ENCODE peak calls at places on chromosomes 1 and 21, in eight cellular contexts. U is D341Med; E is NCI-H524 treated with DMSO at 0.1 percent for 48 hours; V is amygdala; Z is activated CD4-positive, CD25-positive, alpha-beta regulatory T cell; S is aorta; A is CD8-positive, alpha-beta memory T cell; C is right lobe of liver. H is an unnamed sample.

GRCh38 chr1:11180342-11180744 is 8.8 kb upstream of the ANGPTL7 start:
- DNase-seq in U (no peak), E (no peak), V (no peak), Z (no peak), S (no peak), A (no peak), C (no peak), H (no peak)

GRCh38 chr1:38125837-38126520 is 79.4 kb upstream of the POU3F1 start:
- DNase-seq in U (no peak), E (no peak), V (no peak), Z (no peak), S (no peak), A (no peak), C (no peak), H (no peak)

GRCh38 chr1:112581530-112582192 is 37.3 kb downstream of the ST7L start:
- DNase-seq in U (no peak), E (no peak), V (no peak), Z (no peak), S (no peak), A (no peak), C (no peak), H (no peak)

GRCh38 chr1:109249654-109250401 is 489 bp downstream of the CELSR2 start:
- DNase-seq in U (no peak), E (no peak), V (no peak), Z (no peak), S (peak; percentile 73), A (no peak), C (peak; percentile 48), H (peak; percentile 36)

GRCh38 chr1:70319750-70320149 is 34.8 kb downstream of the ANKRD13C start:
- DNase-seq in U (no peak), E (no peak), V (no peak), Z (no peak), S (no peak), A (no peak), C (no peak), H (no peak)

GRCh38 chr1:17609529-17609928 is 70.0 kb downstream of the ARHGEF10L start:
- DNase-seq in U (no peak), E (no peak), V (no peak), Z (no peak), S (no peak), A (no peak), C (no peak), H (no peak)

GRCh38 chr1:243407284-243408018 is 151.6 kb downstream of the SDCCAG8 start:
- DNase-seq in U (no peak), E (no peak), V (no peak), Z (no peak), S (no peak), A (no peak), C (no peak), H (no peak)

GRCh38 chr1:226638001-226638601 is 89.5 kb downstream of the STUM start:
- DNase-seq in U (no peak), E (no peak), V (no peak), Z (no peak), S (peak; percentile 74), A (no peak), C (peak; percentile 48), H (peak; percentile 44)

GRCh38 chr1:22257286-22258275 is 114.7 kb upstream of the WNT4 start:
- DNase-seq in U (no peak), E (no peak), V (no peak), Z (no peak), S (no peak), A (no peak), C (no peak), H (no peak)

GRCh38 chr1:28640766-28641165 is 2.1 kb downstream of the TAF12 start:
- DNase-seq in U (no peak), E (no peak), V (no peak), Z (no peak), S (no peak), A (no peak), C (no peak), H (peak; percentile 32)

GRCh38 chr1:211328866-211329265 is 2.2 kb downstream of the TRAF5 start:
- DNase-seq in U (no peak), E (no peak), V (no peak), Z (no peak), S (no peak), A (no peak), C (no peak), H (no peak)

GRCh38 chr1:38018864-38019343 is 6.4 kb downstream of the UTP11 start:
- DNase-seq in U (no peak), E (no peak), V (no peak), Z (no peak), S (peak; percentile 0), A (no peak), C (no peak), H (peak; percentile 44)

GRCh38 chr1:81478217-81478616 is 322.5 kb upstream of the ADGRL2 start:
- DNase-seq in U (peak; percentile 68), E (peak; percentile 71), V (no peak), Z (no peak), S (no peak), A (no peak), C (no peak), H (peak; percentile 49)

GRCh38 chr1:14571810-14572767 is 26.4 kb upstream of the KAZN start:
- DNase-seq in U (no peak), E (no peak), V (no peak), Z (no peak), S (no peak), A (no peak), C (no peak), H (peak; percentile 44)

GRCh38 chr1:155598842-155599331 is 11.1 kb upstream of the MSTO1 start:
- DNase-seq in U (no peak), E (no peak), V (peak; percentile 11), Z (no peak), S (no peak), A (no peak), C (no peak), H (peak; percentile 98)

GRCh38 chr1:152886758-152887409 is 8.8 kb downstream of the SMCP start:
- DNase-seq in U (no peak), E (no peak), V (no peak), Z (no peak), S (no peak), A (no peak), C (no peak), H (no peak)

GRCh38 chr1:96973605-96974004 is 252.0 kb downstream of the PTBP2 start:
- DNase-seq in U (no peak), E (peak; percentile 48), V (no peak), Z (no peak), S (no peak), A (no peak), C (no peak), H (peak; percentile 50)

GRCh38 chr1:12047120-12047876 is 15.8 kb upstream of the TNFRSF8 start:
- DNase-seq in U (no peak), E (no peak), V (no peak), Z (peak; percentile 25), S (no peak), A (peak; percentile 28), C (no peak), H (no peak)

GRCh38 chr1:76786232-76786631 is 81.0 kb upstream of the ST6GALNAC5 start:
- DNase-seq in U (no peak), E (no peak), V (no peak), Z (no peak), S (no peak), A (no peak), C (no peak), H (no peak)

GRCh38 chr1:154808909-154809262 is 61.2 kb downstream of the KCNN3 start:
- DNase-seq in U (no peak), E (no peak), V (no peak), Z (no peak), S (no peak), A (no peak), C (no peak), H (peak; percentile 25)

GRCh38 chr1:44694863-44695478 is 20.5 kb downstream of the ARMH1 start:
- DNase-seq in U (no peak), E (no peak), V (no peak), Z (no peak), S (no peak), A (no peak), C (no peak), H (no peak)

GRCh38 chr1:63592536-63593302 is 492 bp upstream of the PGM1 start:
- DNase-seq in U (no peak), E (no peak), V (no peak), Z (no peak), S (no peak), A (no peak), C (no peak), H (no peak)

GRCh38 chr1:53408755-53409129 is 50.5 kb upstream of the DMRTB1 start:
- DNase-seq in U (no peak), E (no peak), V (no peak), Z (no peak), S (no peak), A (no peak), C (no peak), H (no peak)

GRCh38 chr1:181083842-181084605 is 4.5 kb upstream of the IER5 start:
- DNase-seq in U (peak; percentile 80), E (peak; percentile 62), V (no peak), Z (no peak), S (no peak), A (peak; percentile 32), C (peak; percentile 63), H (peak; percentile 97)

GRCh38 chr21:46021398-46021797 is 39.8 kb downstream of the COL6A1 start:
- DNase-seq in U (no peak), E (no peak), V (no peak), Z (no peak), S (no peak), A (no peak), C (no peak), H (no peak)

GRCh38 chr1:157217486-157217885 is 79.3 kb upstream of the ETV3 start:
- DNase-seq in U (no peak), E (no peak), V (no peak), Z (no peak), S (no peak), A (no peak), C (no peak), H (no peak)

GRCh38 chr1:7784492-7785071 is 491 bp downstream of the PER3 start:
- DNase-seq in U (no peak), E (no peak), V (peak; percentile 61), Z (no peak), S (peak; percentile 79), A (peak; percentile 5), C (no peak), H (no peak)

GRCh38 chr1:43933386-43934278 is at the start of gene ARTN:
- DNase-seq in U (no peak), E (no peak), V (no peak), Z (no peak), S (peak; percentile 80), A (no peak), C (no peak), H (no peak)

GRCh38 chr1:90573736-90574135 is 143.4 kb downstream of the BARHL2 start:
- DNase-seq in U (no peak), E (no peak), V (no peak), Z (no peak), S (no peak), A (no peak), C (no peak), H (no peak)

GRCh38 chr1:21891621-21892479 is 45.3 kb downstream of the HSPG2 start:
- DNase-seq in U (no peak), E (no peak), V (no peak), Z (no peak), S (no peak), A (no peak), C (peak; percentile 47), H (no peak)

GRCh38 chr1:115088871-115089442 is 346 bp downstream of the TSPAN2 start:
- DNase-seq in U (no peak), E (no peak), V (no peak), Z (no peak), S (no peak), A (no peak), C (no peak), H (no peak)